ENCODE peak calls at places on chromosomes 4 and X, in five cellular contexts. V is left ventricle myocardium inferior, F is GM23338, Z is NB4, B is heart right ventricle. U is an unnamed sample.

GRCh38 chrX:65821721-65822496 is 154.5 kb downstream of the MSN start:
- DNase-seq in B (peak; percentile 23), V (peak; percentile 18), Z (no peak), F (peak; percentile 50), U (no peak)

GRCh38 chrX:153649915-153650782 is 3.1 kb downstream of the DUSP9 start:
- DNase-seq in F (no peak), Z (no peak), V (no peak), B (no peak), U (no peak)

GRCh38 chrX:1466232-1466661 is 13.5 kb upstream of the ASMTL start:
- DNase-seq in B (no peak), F (no peak), Z (no peak), V (no peak), U (no peak)

GRCh38 chr4:48831532-48832015 is 686 bp downstream of the OCIAD1 start:
- DNase-seq in Z (peak; percentile 48), B (no peak), V (no peak), F (peak; percentile 5), U (peak; percentile 1)

GRCh38 chr4:140901736-140902336 is 145.7 kb upstream of the TBC1D9 start:
- DNase-seq in Z (no peak), B (no peak), F (no peak), V (no peak), U (no peak)

GRCh38 chr4:948101-948935 is 16.1 kb downstream of the TMEM175 start:
- DNase-seq in B (peak; percentile 10), V (no peak), F (no peak), Z (no peak), U (no peak)

GRCh38 chr4:76589872-76590846 is 155.1 kb downstream of the SHROOM3 start:
- DNase-seq in B (peak; percentile 31), F (peak; percentile 98), Z (no peak), V (peak; percentile 43), U (peak; percentile 95)

GRCh38 chrX:80846247-80846646 is 36.6 kb upstream of the BRWD3 start:
- DNase-seq in F (no peak), Z (no peak), B (no peak), V (no peak), U (no peak)

GRCh38 chr4:16530688-16531635 is 304.7 kb upstream of the TAPT1 start:
- DNase-seq in B (no peak), V (no peak), Z (no peak), F (no peak), U (peak; percentile 34)

GRCh38 chr4:864456-865120 is 38.7 kb upstream of the CPLX1 start:
- DNase-seq in V (no peak), F (no peak), B (no peak), Z (no peak), U (no peak)

GRCh38 chrX:53266175-53266574 is 15.2 kb downstream of the IQSEC2 start:
- DNase-seq in V (no peak), B (no peak), F (no peak), Z (no peak), U (no peak)

GRCh38 chr4:149017022-149017734 is 575.0 kb upstream of the NR3C2 start:
- DNase-seq in V (no peak), Z (no peak), B (no peak), F (no peak), U (peak; percentile 46)

GRCh38 chrX:40366661-40367060 is 214.1 kb upstream of the ATP6AP2 start:
- DNase-seq in V (no peak), F (peak; percentile 50), B (no peak), Z (no peak), U (no peak)

GRCh38 chrX:31057691-31058090 is 14.2 kb downstream of the FTHL17 start:
- DNase-seq in F (no peak), Z (no peak), V (no peak), B (no peak), U (no peak)

GRCh38 chr4:105951198-105951597 is 55.9 kb downstream of the NPNT start:
- DNase-seq in F (peak; percentile 41), B (no peak), V (no peak), Z (peak; percentile 41), U (peak; percentile 77)

GRCh38 chrX:7108995-7109634 is 38.4 kb upstream of the STS start:
- DNase-seq in V (no peak), B (no peak), Z (no peak), F (no peak), U (no peak)

GRCh38 chr4:39571504-39571903 is 44.3 kb upstream of the UGDH start:
- DNase-seq in F (no peak), V (no peak), Z (no peak), B (no peak), U (no peak)

GRCh38 chrX:150767045-150767395 is 73.8 kb downstream of the MTMR1 start:
- DNase-seq in V (peak; percentile 28), Z (peak; percentile 91), B (peak; percentile 23), F (no peak), U (no peak)

GRCh38 chr4:24278693-24279092 is 305.7 kb downstream of the DHX15 start:
- DNase-seq in V (no peak), F (no peak), Z (no peak), B (no peak), U (peak; percentile 51)

GRCh38 chr4:82293304-82293703 is 80.5 kb downstream of the HNRNPD start:
- DNase-seq in F (no peak), Z (peak; percentile 79), V (no peak), B (no peak), U (no peak)

GRCh38 chrX:72306085-72306801 is 529 bp upstream of the CITED1 start:
- DNase-seq in F (peak; percentile 28), Z (peak; percentile 39), B (no peak), V (no peak), U (no peak)

GRCh38 chr4:154559931-154560801 is 2.6 kb upstream of the FGB start:
- DNase-seq in Z (no peak), B (no peak), F (no peak), V (no peak), U (no peak)

GRCh38 chr4:154562697-154563254 is at the start of gene FGB:
- DNase-seq in Z (no peak), B (no peak), F (no peak), V (no peak), U (no peak)

GRCh38 chr4:154564311-154564710 is 1.5 kb downstream of the FGB start:
- DNase-seq in Z (no peak), B (no peak), F (no peak), V (no peak), U (no peak)

GRCh38 chr4:154560824-154561231 is 2.0 kb upstream of the FGB start:
- DNase-seq in B (no peak), F (no peak), V (no peak), Z (no peak), U (peak; percentile 49)

GRCh38 chr4:154559141-154559841 is 3.5 kb upstream of the FGB start:
- DNase-seq in F (peak; percentile 80), V (no peak), B (no peak), Z (peak; percentile 52), U (no peak)
- TF ChIP-seq CTCF in F (peak; percentile 96), V (peak; percentile 38), B (no peak), Z (peak; percentile 21), U (peak; percentile 69)

GRCh38 chr4:11467931-11468330 is 39.2 kb upstream of the HS3ST1 start:
- DNase-seq in F (no peak), Z (no peak), V (no peak), B (no peak), U (no peak)

GRCh38 chr4:11468901-11469300 is 40.2 kb upstream of the HS3ST1 start:
- DNase-seq in V (no peak), B (no peak), F (peak; percentile 81), Z (no peak), U (no peak)

DNA sequence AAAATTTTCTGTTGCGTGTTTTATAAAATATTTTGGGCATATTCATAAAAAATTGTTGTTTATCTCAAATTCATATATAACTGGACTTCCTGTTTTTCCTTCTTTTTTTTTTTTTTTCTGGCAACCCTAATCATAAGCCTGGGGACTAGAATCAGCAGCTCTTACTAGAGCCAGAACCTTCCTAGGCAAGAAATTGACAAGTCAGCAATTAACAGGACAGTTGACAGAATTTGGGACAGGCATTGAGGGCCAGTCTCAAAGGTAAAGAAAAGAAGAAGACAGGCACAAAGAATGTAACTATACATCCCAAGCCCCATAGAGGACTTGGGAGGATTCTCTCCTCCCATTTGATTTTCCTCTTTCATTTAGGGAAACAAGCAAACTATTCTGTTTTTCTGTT is 35.0 kb upstream of the HS3ST1 start:
- DNase-seq in B (no peak), F (no peak), V (no peak), Z (no peak), U (no peak)
- TF ChIP-seq CTCF in B (no peak), F (no peak), V (no peak), Z (no peak), U (no peak)

GRCh38 chr4:41216294-41217019 is 2.1 kb upstream of the APBB2 start:
- DNase-seq in V (peak; percentile 61), F (peak; percentile 87), B (peak; percentile 70), Z (peak; percentile 86), U (peak; percentile 32)
- TF ChIP-seq CTCF in V (peak; percentile 56), F (peak; percentile 37), B (peak; percentile 35), Z (peak; percentile 12), U (peak; percentile 35)

DNA sequence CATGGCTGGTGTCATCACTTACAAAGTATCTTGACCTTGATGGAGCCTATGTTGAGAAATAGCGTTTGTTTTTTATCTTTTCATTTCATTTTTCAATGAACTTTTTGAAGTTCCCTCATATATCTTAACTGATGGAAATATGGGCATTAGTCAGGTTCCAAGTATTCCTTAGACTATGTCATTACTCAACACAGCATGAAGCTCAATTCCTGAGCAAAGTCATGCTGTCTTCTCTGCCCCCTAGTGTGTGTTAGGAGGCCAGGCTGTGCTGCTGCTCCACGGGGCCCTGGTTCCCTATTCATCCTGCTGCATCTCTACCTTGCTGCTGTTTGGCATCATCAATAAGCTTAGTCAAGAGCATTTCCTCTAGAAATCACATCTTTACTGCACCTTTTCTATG is 40.9 kb downstream of the GPR143 start:
- DNase-seq in B (no peak), V (no peak), Z (no peak), F (no peak), U (no peak)
- TF ChIP-seq CTCF in B (no peak), V (no peak), Z (no peak), F (peak; percentile 17), U (no peak)

GRCh38 chrX:43953218-43953617 is 20.0 kb downstream of the NDP start:
- DNase-seq in Z (no peak), B (no peak), V (no peak), F (no peak), U (no peak)

GRCh38 chrX:43949669-43950068 is 23.5 kb downstream of the NDP start:
- DNase-seq in B (peak; percentile 32), F (peak; percentile 74), Z (no peak), V (peak; percentile 18), U (no peak)
- TF ChIP-seq CTCF in B (peak; percentile 49), F (peak; percentile 77), Z (no peak), V (peak; percentile 58), U (peak; percentile 53)

DNA sequence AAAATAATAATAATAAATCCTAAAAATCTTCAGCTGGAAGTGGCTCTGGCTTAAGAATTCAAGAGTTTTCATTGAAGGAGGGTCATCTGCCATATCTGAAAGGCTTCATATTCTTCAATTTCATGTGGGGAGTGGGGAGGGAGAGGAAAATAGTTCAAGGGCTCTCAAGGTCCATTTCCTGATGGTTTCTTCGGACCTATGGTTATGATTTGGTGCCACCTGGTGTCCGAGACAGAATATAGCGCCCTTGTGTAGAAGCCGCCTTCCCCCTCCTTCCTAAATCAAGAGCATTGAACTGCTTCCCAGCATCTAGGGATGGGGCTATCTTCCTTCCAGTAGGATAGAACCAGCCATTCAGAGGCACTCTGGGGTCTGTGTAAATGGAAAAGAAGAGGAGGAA is 34.3 kb downstream of the NLGN3 start:
- DNase-seq in Z (peak; percentile 79), F (peak; percentile 78), B (no peak), V (no peak), U (no peak)
- TF ChIP-seq CTCF in Z (peak; percentile 44), F (peak; percentile 77), B (peak; percentile 63), V (peak; percentile 72), U (peak; percentile 76)

GRCh38 chrX:130330706-130331105 is 9.0 kb upstream of the SLC25A14 start:
- DNase-seq in V (peak; percentile 14), F (peak; percentile 79), B (peak; percentile 14), Z (peak; percentile 63), U (peak; percentile 1)
- TF ChIP-seq CTCF in V (peak; percentile 43), F (peak; percentile 81), B (peak; percentile 43), Z (peak; percentile 40), U (peak; percentile 61)